ENCODE peak calls at places on chromosome 22, in six cellular contexts. One of them, this sample, is unnamed.

GRCh38 chr22:31586137-31586920 is 75.7 kb downstream of the PISD start:
- DNase-seq in CD8-positive, alpha-beta T cell: no peak
- DNase-seq in CD4-positive, alpha-beta T cell: no peak
- DNase-seq in upper lobe of right lung: no peak
- DNase-seq in transverse colon: no peak
- DNase-seq in AG04450: no peak
- DNase-seq in this sample: no peak

GRCh38 chr22:26512149-26512793 is at the start of gene TFIP11:
- DNase-seq in upper lobe of right lung: peak
- DNase-seq in transverse colon: peak
- DNase-seq in AG04450: peak
- DNase-seq in CD8-positive, alpha-beta T cell: peak
- DNase-seq in CD4-positive, alpha-beta T cell: peak
- DNase-seq in this sample: peak

GRCh38 chr22:17120281-17120680 is 879 bp downstream of the TMEM121B start:
- DNase-seq in CD4-positive, alpha-beta T cell: peak
- DNase-seq in CD8-positive, alpha-beta T cell: peak
- DNase-seq in upper lobe of right lung: peak
- DNase-seq in transverse colon: peak
- DNase-seq in AG04450: no peak
- DNase-seq in this sample: no peak

GRCh38 chr22:17903564-17904295 is 120.6 kb downstream of the MICAL3 start:
- DNase-seq in transverse colon: no peak
- DNase-seq in CD4-positive, alpha-beta T cell: no peak
- DNase-seq in upper lobe of right lung: no peak
- DNase-seq in AG04450: no peak
- DNase-seq in CD8-positive, alpha-beta T cell: no peak
- DNase-seq in this sample: peak

GRCh38 chr22:42060489-42060888 is 10.1 kb downstream of the NAGA start:
- DNase-seq in AG04450: no peak
- DNase-seq in CD4-positive, alpha-beta T cell: no peak
- DNase-seq in upper lobe of right lung: no peak
- DNase-seq in CD8-positive, alpha-beta T cell: no peak
- DNase-seq in transverse colon: no peak
- DNase-seq in this sample: no peak

GRCh38 chr22:20565079-20565734 is 57.8 kb downstream of the MED15 start:
- DNase-seq in AG04450: no peak
- DNase-seq in upper lobe of right lung: peak
- DNase-seq in CD4-positive, alpha-beta T cell: no peak
- DNase-seq in transverse colon: no peak
- DNase-seq in CD8-positive, alpha-beta T cell: no peak
- DNase-seq in this sample: no peak

GRCh38 chr22:20973634-20974286 is 6.7 kb downstream of the AIFM3 start:
- DNase-seq in AG04450: no peak
- DNase-seq in CD8-positive, alpha-beta T cell: no peak
- DNase-seq in upper lobe of right lung: no peak
- DNase-seq in CD4-positive, alpha-beta T cell: no peak
- DNase-seq in transverse colon: no peak
- DNase-seq in this sample: no peak

GRCh38 chr22:25969901-25970300 is 199.4 kb upstream of the SEZ6L start:
- DNase-seq in CD4-positive, alpha-beta T cell: no peak
- DNase-seq in AG04450: no peak
- DNase-seq in CD8-positive, alpha-beta T cell: no peak
- DNase-seq in upper lobe of right lung: no peak
- DNase-seq in transverse colon: no peak
- DNase-seq in this sample: no peak

GRCh38 chr22:40898850-40899357 is 37.0 kb upstream of the DNAJB7 start:
- DNase-seq in transverse colon: no peak
- DNase-seq in CD4-positive, alpha-beta T cell: no peak
- DNase-seq in CD8-positive, alpha-beta T cell: no peak
- DNase-seq in upper lobe of right lung: no peak
- DNase-seq in AG04450: peak
- DNase-seq in this sample: no peak

GRCh38 chr22:42820075-42820763 is 36.9 kb downstream of the ARFGAP3 start:
- DNase-seq in upper lobe of right lung: no peak
- DNase-seq in CD4-positive, alpha-beta T cell: no peak
- DNase-seq in transverse colon: no peak
- DNase-seq in AG04450: peak
- DNase-seq in CD8-positive, alpha-beta T cell: no peak
- DNase-seq in this sample: no peak

GRCh38 chr22:22164541-22165272 is 79.9 kb upstream of the VPREB1 start:
- DNase-seq in upper lobe of right lung: no peak
- DNase-seq in transverse colon: no peak
- DNase-seq in CD4-positive, alpha-beta T cell: no peak
- DNase-seq in CD8-positive, alpha-beta T cell: no peak
- DNase-seq in AG04450: no peak
- DNase-seq in this sample: no peak

GRCh38 chr22:40955516-40955915 is 4.3 kb downstream of the RBX1 start:
- DNase-seq in upper lobe of right lung: no peak
- DNase-seq in CD8-positive, alpha-beta T cell: no peak
- DNase-seq in AG04450: no peak
- DNase-seq in transverse colon: no peak
- DNase-seq in CD4-positive, alpha-beta T cell: no peak
- DNase-seq in this sample: no peak

DNA sequence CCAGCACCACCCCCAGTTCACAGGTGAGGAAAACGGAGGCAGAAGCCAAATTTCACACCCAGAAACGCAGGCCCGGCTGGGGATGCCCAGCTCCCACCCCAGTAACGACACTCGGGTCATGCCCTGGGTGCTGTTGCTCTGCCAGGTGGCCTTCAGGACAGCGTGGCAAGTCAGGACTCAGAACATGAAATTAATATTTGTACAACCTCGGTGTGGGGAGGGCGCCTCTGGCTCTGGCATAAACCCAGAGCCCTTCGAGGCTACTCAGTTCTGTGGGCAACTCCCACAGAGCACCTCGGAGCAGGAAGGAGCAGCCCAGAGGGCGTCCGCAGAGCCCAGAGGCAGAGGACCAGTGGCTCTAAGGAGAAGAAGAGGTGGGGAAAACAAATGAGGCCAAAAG is 71.6 kb downstream of the CELSR1 start:
- DNase-seq in transverse colon: no peak
- DNase-seq in AG04450: no peak
- DNase-seq in CD8-positive, alpha-beta T cell: no peak
- DNase-seq in upper lobe of right lung: peak
- DNase-seq in CD4-positive, alpha-beta T cell: no peak
- DNase-seq in this sample: no peak
- H3K27ac ChIP-seq in transverse colon: no peak
- H3K27ac ChIP-seq in AG04450: no peak
- H3K27ac ChIP-seq in CD8-positive, alpha-beta T cell: no peak
- H3K27ac ChIP-seq in upper lobe of right lung: peak
- H3K27ac ChIP-seq in CD4-positive, alpha-beta T cell: no peak
- H3K27ac ChIP-seq in this sample: no peak

GRCh38 chr22:32627091-32627490 is 152.5 kb downstream of the FBXO7 start:
- DNase-seq in transverse colon: no peak
- DNase-seq in AG04450: no peak
- DNase-seq in CD4-positive, alpha-beta T cell: no peak
- DNase-seq in CD8-positive, alpha-beta T cell: no peak
- DNase-seq in upper lobe of right lung: no peak
- DNase-seq in this sample: no peak
- H3K27ac ChIP-seq in transverse colon: no peak
- H3K27ac ChIP-seq in AG04450: no peak
- H3K27ac ChIP-seq in CD4-positive, alpha-beta T cell: no peak
- H3K27ac ChIP-seq in CD8-positive, alpha-beta T cell: no peak
- H3K27ac ChIP-seq in upper lobe of right lung: peak
- H3K27ac ChIP-seq in this sample: no peak

DNA sequence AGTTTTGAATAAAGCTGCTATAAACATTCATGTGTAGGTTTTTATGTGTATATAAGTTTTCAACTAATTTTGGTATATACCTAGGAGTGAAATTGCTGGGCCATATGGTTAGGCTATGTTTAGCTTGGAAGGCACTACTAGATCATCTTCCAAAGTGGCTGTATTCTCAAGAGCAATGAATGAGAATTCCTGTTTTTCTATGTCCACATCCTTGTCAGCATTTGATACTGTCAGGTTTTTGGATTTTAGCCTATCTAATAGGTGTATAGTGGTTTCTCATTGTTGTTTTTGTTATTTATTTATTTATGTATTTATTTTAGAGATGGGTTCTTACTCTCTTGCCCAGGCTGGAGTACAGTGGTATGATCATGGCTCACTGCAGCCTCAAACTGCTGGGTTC is 26.3 kb upstream of the CLTCL1 start:
- DNase-seq in AG04450: no peak
- DNase-seq in CD8-positive, alpha-beta T cell: no peak
- DNase-seq in CD4-positive, alpha-beta T cell: no peak
- DNase-seq in upper lobe of right lung: no peak
- DNase-seq in transverse colon: no peak
- DNase-seq in this sample: no peak
- H3K27ac ChIP-seq in AG04450: no peak
- H3K27ac ChIP-seq in CD8-positive, alpha-beta T cell: no peak
- H3K27ac ChIP-seq in CD4-positive, alpha-beta T cell: no peak
- H3K27ac ChIP-seq in upper lobe of right lung: no peak
- H3K27ac ChIP-seq in transverse colon: no peak
- H3K27ac ChIP-seq in this sample: no peak

DNA sequence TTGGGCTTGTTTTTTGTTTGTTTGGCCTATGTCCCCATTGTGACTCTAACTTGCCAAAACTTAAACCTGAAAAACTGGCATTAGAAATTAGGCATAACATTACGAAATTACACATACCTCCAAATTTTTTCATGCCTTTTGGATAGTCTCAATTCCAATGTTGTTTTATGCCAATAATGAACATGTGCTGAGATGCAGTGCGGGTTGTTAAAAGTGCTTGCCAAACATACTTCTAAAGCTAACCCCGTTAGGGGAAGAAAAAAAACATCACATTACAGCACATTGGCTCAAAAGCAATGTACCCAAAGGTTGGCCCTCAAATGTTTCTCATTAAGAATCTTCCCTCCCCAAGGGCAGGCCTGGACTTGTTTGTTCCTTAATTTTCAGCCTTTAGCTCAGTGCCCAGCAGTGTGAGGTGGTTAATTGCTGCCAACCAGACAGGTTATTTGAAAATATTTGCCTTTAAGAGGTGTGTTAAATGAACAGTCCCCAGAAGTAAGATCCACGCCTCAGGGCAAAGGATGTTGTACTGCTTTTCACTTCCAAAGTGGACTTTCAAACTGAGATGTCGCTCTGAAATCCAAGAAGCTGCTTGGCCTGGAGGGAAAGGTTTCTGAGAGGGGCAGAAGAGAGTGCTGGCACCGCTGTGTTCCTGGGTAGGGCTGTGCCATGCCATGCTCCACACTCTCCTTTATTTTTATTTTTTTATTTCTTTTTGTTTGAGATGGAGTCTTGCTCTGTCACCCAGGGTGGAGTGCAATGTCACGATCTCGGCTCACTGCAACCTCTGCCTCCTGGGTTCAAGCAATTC is 32.9 kb upstream of the FBLN1 start:
- DNase-seq in CD8-positive, alpha-beta T cell: no peak
- DNase-seq in upper lobe of right lung: no peak
- DNase-seq in CD4-positive, alpha-beta T cell: no peak
- DNase-seq in AG04450: no peak
- DNase-seq in transverse colon: no peak
- DNase-seq in this sample: no peak
- H3K27ac ChIP-seq in CD8-positive, alpha-beta T cell: no peak
- H3K27ac ChIP-seq in upper lobe of right lung: peak
- H3K27ac ChIP-seq in CD4-positive, alpha-beta T cell: no peak
- H3K27ac ChIP-seq in AG04450: peak
- H3K27ac ChIP-seq in transverse colon: no peak
- H3K27ac ChIP-seq in this sample: no peak

GRCh38 chr22:23581252-23581634 is 1.2 kb upstream of the IGLL1 start:
- DNase-seq in upper lobe of right lung: no peak
- DNase-seq in CD4-positive, alpha-beta T cell: no peak
- DNase-seq in AG04450: no peak
- DNase-seq in CD8-positive, alpha-beta T cell: no peak
- DNase-seq in transverse colon: no peak
- DNase-seq in this sample: no peak

GRCh38 chr22:23579280-23579679 is 810 bp downstream of the IGLL1 start:
- DNase-seq in upper lobe of right lung: no peak
- DNase-seq in AG04450: no peak
- DNase-seq in CD4-positive, alpha-beta T cell: no peak
- DNase-seq in CD8-positive, alpha-beta T cell: no peak
- DNase-seq in transverse colon: no peak
- DNase-seq in this sample: no peak

GRCh38 chr22:23578306-23578705 is 1.8 kb downstream of the IGLL1 start:
- DNase-seq in upper lobe of right lung: no peak
- DNase-seq in transverse colon: no peak
- DNase-seq in CD4-positive, alpha-beta T cell: no peak
- DNase-seq in AG04450: no peak
- DNase-seq in CD8-positive, alpha-beta T cell: no peak
- DNase-seq in this sample: no peak

GRCh38 chr22:23579870-23580585 is at the start of gene IGLL1:
- DNase-seq in CD4-positive, alpha-beta T cell: no peak
- DNase-seq in transverse colon: no peak
- DNase-seq in upper lobe of right lung: no peak
- DNase-seq in AG04450: no peak
- DNase-seq in CD8-positive, alpha-beta T cell: no peak
- DNase-seq in this sample: no peak

GRCh38 chr22:23580586-23581251 is 629 bp upstream of the IGLL1 start:
- DNase-seq in CD4-positive, alpha-beta T cell: no peak
- DNase-seq in transverse colon: no peak
- DNase-seq in AG04450: no peak
- DNase-seq in upper lobe of right lung: no peak
- DNase-seq in CD8-positive, alpha-beta T cell: no peak
- DNase-seq in this sample: no peak
- H3K27ac ChIP-seq in CD4-positive, alpha-beta T cell: no peak
- H3K27ac ChIP-seq in transverse colon: no peak
- H3K27ac ChIP-seq in AG04450: no peak
- H3K27ac ChIP-seq in upper lobe of right lung: no peak
- H3K27ac ChIP-seq in CD8-positive, alpha-beta T cell: no peak
- H3K27ac ChIP-seq in this sample: no peak

DNA sequence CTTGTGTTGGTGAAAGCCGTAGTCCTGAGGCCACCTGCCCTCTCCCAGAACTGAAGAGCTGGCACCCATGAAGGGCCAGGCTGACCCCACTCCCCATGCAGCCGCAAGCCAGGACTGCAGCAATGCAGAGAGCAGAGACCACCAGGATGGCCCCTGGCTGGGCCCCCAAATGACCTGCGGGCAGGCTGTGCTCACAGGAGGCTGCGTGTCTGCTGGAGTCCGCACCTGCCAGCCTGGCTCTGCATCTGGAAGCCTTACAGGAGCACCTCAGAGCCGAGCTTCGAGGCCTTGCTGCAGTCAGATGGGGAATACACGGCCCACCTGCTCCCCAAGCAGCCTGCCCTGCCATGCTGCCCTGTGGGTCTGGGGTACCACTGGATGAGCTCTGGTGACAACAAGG is 1336.8 kb downstream of the TBC1D22A start:
- DNase-seq in AG04450: no peak
- DNase-seq in CD4-positive, alpha-beta T cell: no peak
- DNase-seq in upper lobe of right lung: peak
- DNase-seq in transverse colon: no peak
- DNase-seq in CD8-positive, alpha-beta T cell: no peak
- DNase-seq in this sample: no peak
- H3K27ac ChIP-seq in AG04450: no peak
- H3K27ac ChIP-seq in CD4-positive, alpha-beta T cell: no peak
- H3K27ac ChIP-seq in upper lobe of right lung: no peak
- H3K27ac ChIP-seq in transverse colon: no peak
- H3K27ac ChIP-seq in CD8-positive, alpha-beta T cell: no peak
- H3K27ac ChIP-seq in this sample: no peak

DNA sequence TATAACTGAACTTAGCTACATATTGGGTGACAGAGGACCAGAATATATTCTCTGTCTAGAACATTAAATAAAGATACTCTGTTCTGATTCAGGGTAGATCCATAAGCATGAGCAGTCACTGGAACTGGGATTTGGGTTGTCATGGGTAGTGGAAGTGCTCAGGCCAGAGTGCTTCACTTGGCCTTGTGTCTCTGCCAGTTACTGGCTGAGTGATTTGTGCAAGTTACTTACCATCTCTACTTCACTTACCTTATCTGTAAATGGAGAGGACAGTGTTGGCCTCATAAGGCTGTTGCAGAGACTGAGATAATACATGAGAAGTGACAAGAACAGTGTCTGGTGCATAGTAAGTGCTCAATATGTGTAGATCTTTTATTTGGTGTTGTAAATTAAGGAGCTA is 17.6 kb downstream of the ATXN10 start:
- DNase-seq in CD4-positive, alpha-beta T cell: no peak
- DNase-seq in upper lobe of right lung: no peak
- DNase-seq in CD8-positive, alpha-beta T cell: no peak
- DNase-seq in AG04450: no peak
- DNase-seq in transverse colon: no peak
- DNase-seq in this sample: no peak
- H3K27ac ChIP-seq in CD4-positive, alpha-beta T cell: no peak
- H3K27ac ChIP-seq in upper lobe of right lung: no peak
- H3K27ac ChIP-seq in CD8-positive, alpha-beta T cell: no peak
- H3K27ac ChIP-seq in AG04450: peak
- H3K27ac ChIP-seq in transverse colon: no peak
- H3K27ac ChIP-seq in this sample: no peak

This sample was measured in substantia nigra.